ENCODE peak calls at places on chromosome 16, in seven cellular contexts. B is uterus, Y is GM12864, L is AG09309, A is fibroblast of lung, E is PC-3, I is astrocyte. F is an unnamed sample.

GRCh38 chr16:31258366-31258765 is 1.4 kb upstream of the ITGAM start:
- DNase-seq in E (no peak), B (no peak), Y (no peak), L (no peak), A (no peak), I (no peak), F (no peak)

GRCh38 chr16:74724820-74725549 is 24.3 kb upstream of the MLKL start:
- DNase-seq in L (peak; percentile 21), I (peak; percentile 75), A (peak; percentile 45), E (no peak), Y (no peak), B (no peak), F (peak; percentile 29)

GRCh38 chr16:17224859-17225258 is 245.9 kb downstream of the XYLT1 start:
- DNase-seq in Y (peak; percentile 16), I (peak; percentile 88), A (peak; percentile 88), B (peak; percentile 74), E (no peak), L (peak; percentile 72), F (peak; percentile 68)

GRCh38 chr16:56400458-56400857 is 24.9 kb downstream of the AMFR start:
- DNase-seq in A (no peak), E (no peak), Y (no peak), I (peak; percentile 32), B (no peak), L (no peak), F (no peak)

GRCh38 chr16:82464192-82464591 is 162.6 kb upstream of the CDH13 start:
- DNase-seq in E (no peak), B (no peak), L (no peak), A (no peak), I (no peak), Y (no peak), F (no peak)

GRCh38 chr16:3214904-3215600 is 19.9 kb downstream of the ZNF200 start:
- DNase-seq in L (no peak), I (peak; percentile 1), B (no peak), Y (no peak), A (no peak), E (no peak), F (no peak)

GRCh38 chr16:88561485-88562369 is 8.5 kb upstream of the ZC3H18 start:
- DNase-seq in Y (no peak), I (peak; percentile 12), A (peak; percentile 63), E (peak; percentile 48), B (peak; percentile 45), L (no peak), F (no peak)

GRCh38 chr16:78869492-78869891 is 731.0 kb downstream of the MAF start:
- DNase-seq in Y (no peak), L (no peak), B (no peak), A (no peak), E (no peak), I (no peak), F (no peak)

GRCh38 chr16:66247516-66248089 is 118.9 kb upstream of the CDH5 start:
- DNase-seq in E (peak; percentile 9), Y (no peak), L (no peak), I (peak; percentile 47), A (peak; percentile 70), B (peak; percentile 73), F (no peak)

GRCh38 chr16:56601325-56601724 is 7.1 kb upstream of the MT2A start:
- DNase-seq in E (no peak), Y (no peak), B (no peak), L (no peak), A (no peak), I (no peak), F (no peak)

GRCh38 chr16:67594956-67595355 is 32.6 kb downstream of the CTCF start:
- DNase-seq in L (no peak), A (peak; percentile 40), I (peak; percentile 80), B (peak; percentile 21), E (peak; percentile 55), Y (no peak), F (no peak)

GRCh38 chr16:11916524-11917285 is 949 bp upstream of the GSPT1 start:
- DNase-seq in A (peak; percentile 20), B (no peak), I (peak; percentile 55), Y (no peak), E (peak; percentile 92), L (peak; percentile 66), F (no peak)

GRCh38 chr16:24364596-24364995 is 108.5 kb downstream of the CACNG3 start:
- DNase-seq in E (no peak), B (no peak), I (no peak), Y (no peak), A (no peak), L (no peak), F (no peak)

GRCh38 chr16:3004781-3005284 is 7.9 kb upstream of the CLDN9 start:
- DNase-seq in E (peak; percentile 38), L (no peak), B (no peak), I (no peak), Y (no peak), A (no peak), F (no peak)

GRCh38 chr16:88700636-88701482 is 5.3 kb downstream of the RNF166 start:
- DNase-seq in B (peak; percentile 81), I (peak; percentile 84), Y (no peak), E (peak; percentile 72), A (peak; percentile 77), L (no peak), F (peak; percentile 29)

GRCh38 chr16:30766206-30766921 is 4.2 kb downstream of the RNF40 start:
- DNase-seq in B (no peak), L (no peak), Y (no peak), E (no peak), A (no peak), I (no peak), F (no peak)

GRCh38 chr16:49835116-49835880 is 20.6 kb downstream of the ZNF423 start:
- DNase-seq in L (no peak), Y (no peak), A (no peak), I (no peak), E (no peak), B (no peak), F (no peak)
- H3K4me3 ChIP-seq in L (no peak overlapping the region), Y (no peak overlapping the region), A (no peak overlapping the region), I (no peak overlapping the region), E (no peak overlapping the region), B (no peak overlapping the region), F (no peak overlapping the region)

DNA sequence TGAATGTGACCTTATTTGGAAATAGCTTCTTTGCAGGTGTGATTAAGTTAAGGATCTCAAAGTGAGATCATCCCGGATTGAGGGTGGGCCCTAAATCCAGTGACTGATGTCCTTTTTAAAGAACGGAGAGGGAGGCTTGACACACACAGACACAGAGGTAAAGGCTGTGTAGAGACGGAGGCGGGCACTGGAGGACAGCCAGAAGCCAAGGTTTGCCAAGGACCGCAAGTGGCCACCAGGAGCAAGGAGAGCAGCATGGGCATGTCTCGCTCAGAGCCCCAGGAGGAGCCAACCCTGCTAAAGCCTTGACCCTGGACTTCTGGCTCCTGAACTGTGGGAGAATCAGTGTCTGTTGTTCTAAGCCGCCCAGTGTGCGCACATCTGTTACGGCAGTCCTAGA is 15.4 kb downstream of the CNGB1 start:
- DNase-seq in L (no peak), Y (no peak), B (no peak), I (no peak), E (no peak), A (no peak), F (no peak)
- TF ChIP-seq CTCF in L (no peak), Y (no peak), B (no peak), I (no peak), E (no peak), A (no peak), F (no peak)

GRCh38 chr16:85987750-85988078 is 88.8 kb downstream of the IRF8 start:
- DNase-seq in I (no peak), L (no peak), B (no peak), Y (no peak), E (no peak), A (no peak), F (no peak)
- H3K4me3 ChIP-seq in I (no peak overlapping the region), L (no peak overlapping the region), B (no peak overlapping the region), Y (no peak overlapping the region), E (no peak overlapping the region), A (no peak overlapping the region), F (no peak overlapping the region)

DNA sequence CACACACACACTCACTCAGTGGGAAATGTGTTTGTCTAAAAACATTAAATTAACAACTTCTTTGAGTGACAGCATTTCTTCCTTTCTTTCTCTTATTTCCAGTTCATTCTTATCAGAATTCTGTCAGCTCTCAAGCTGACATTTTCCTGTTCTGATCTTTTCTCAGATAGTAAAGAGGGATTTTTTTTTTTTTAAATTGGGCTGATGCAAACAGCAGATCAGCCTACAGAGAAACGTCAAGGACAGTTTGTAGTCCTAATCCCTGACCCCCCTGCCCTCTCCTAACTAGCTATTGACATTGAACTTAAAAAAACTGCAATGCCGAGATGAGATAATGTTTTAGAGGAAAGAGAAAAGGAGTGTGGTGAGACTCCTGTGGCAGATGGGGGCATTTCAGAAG is 139.2 kb upstream of the ZFHX3 start:
- DNase-seq in B (no peak), L (no peak), A (no peak), Y (no peak), E (no peak), I (no peak), F (no peak)
- TF ChIP-seq CTCF in B (no peak), L (no peak), A (no peak), Y (no peak), E (no peak), I (no peak), F (no peak)

DNA sequence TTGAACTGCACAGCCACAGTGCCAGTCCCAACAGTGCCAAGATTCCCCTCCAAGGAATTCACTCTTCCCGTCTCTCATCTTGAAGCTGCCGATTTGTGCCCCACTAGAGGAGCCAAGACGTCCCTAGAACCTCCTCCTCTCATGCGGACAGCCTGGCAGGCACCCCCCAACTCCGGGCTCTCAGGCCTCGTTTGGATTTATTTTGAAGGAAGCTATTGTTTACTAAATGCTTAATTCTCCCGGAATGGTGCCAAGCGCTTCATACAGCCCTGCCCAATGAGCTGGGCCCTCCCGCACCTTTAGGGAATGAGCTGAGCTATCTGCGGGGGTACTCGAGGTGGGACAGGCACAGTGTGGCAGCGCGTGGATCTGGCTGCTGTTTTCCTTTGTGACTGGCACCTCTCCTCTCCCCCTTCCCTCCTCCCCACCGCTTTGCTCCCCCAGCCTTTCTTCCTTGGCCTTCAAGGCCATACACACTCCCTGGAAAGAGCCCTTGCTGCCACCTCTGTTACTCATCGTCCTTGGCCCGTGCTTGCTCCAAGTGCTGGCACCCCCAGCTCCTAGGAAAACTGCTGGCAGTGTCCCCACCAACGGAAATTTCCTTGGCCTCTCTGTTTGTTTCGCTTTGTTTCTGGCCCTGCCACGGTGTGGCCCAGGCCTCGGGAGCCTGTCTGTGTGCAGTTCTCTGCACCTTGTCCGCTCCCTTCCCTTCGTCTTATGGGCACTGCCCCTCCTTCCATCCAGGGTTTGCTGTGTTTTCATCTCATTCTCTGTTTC is 49.9 kb upstream of the CDR2 start:
- DNase-seq in E (no peak), Y (no peak), I (peak; percentile 7), B (peak; percentile 39), L (no peak), A (peak; percentile 51), F (no peak)
- H3K4me3 ChIP-seq in E (no peak overlapping the region), Y (no peak overlapping the region), I (no peak overlapping the region), B (peak overlapping the region; percentile 20), L (peak overlapping the region; percentile 35), A (no peak overlapping the region), F (peak overlapping the region; percentile 30)

GRCh38 chr16:85525464-85526117 is 87.5 kb upstream of the GSE1 start:
- DNase-seq in B (no peak), A (no peak), L (no peak), Y (no peak), E (no peak), I (no peak), F (no peak)
- TF ChIP-seq CTCF in B (no peak), A (no peak), L (no peak), Y (no peak), E (no peak), I (no peak), F (no peak)

DNA sequence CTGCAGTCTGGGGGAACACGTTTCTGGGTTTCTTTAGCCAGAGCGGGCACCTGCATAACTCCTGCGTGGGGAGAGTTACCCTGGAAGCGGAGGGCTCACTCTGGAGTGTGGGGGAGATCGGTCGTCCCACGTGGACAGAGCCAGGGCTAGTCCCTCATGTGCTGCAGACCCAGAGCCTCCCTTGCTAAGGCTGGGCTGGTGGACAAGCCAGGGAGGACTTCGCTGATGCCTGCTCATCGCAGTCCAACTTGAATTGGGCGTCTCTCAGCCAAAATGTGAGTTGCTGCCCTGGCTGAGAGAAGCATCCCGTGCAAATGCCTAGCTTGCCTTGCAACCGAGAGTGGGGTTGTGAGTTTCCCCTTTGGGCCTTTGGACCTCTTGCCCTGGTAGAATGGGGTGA is 986 bp downstream of the CRISPLD2 start:
- DNase-seq in E (no peak), I (no peak), B (no peak), Y (no peak), A (peak; percentile 23), L (no peak), F (no peak)
- H3K4me3 ChIP-seq in E (no peak overlapping the region), I (peak overlapping the region; percentile 71), B (peak overlapping the region; percentile 61), Y (no peak overlapping the region), A (peak overlapping the region; percentile 96), L (no peak overlapping the region), F (peak overlapping the region; percentile 72)